ENCODE peak calls at places on chromosome 17, in six cellular contexts. E is NCI-H1436; D is T-helper 17 cell; S is midbrain; C is stimulated activated CD8-positive, alpha-beta memory T cell treated with anti-CD3 and anti-CD28 coated beads, Interleukin-4, amount 100 ng/mL, for 24 hours; J is fibroblast of lung. Z is an unnamed sample.

GRCh38 chr17:79777166-79777843 is 643 bp upstream of the CBX2 start:
- DNase-seq in S (peak; percentile 59), E (peak; percentile 81), C (no peak), J (peak; percentile 67), D (no peak), Z (peak; percentile 68)

GRCh38 chr17:79803997-79804855 is 7.3 kb upstream of the CBX8 start:
- DNase-seq in C (peak; percentile 58), E (no peak), D (no peak), S (no peak), J (peak; percentile 29), Z (peak; percentile 47)

GRCh38 chr17:12983986-12984932 is 33.6 kb downstream of the ELAC2 start:
- DNase-seq in J (peak; percentile 97), S (no peak), D (no peak), E (no peak), C (no peak), Z (peak; percentile 94)

GRCh38 chr17:77831497-77832179 is 126.9 kb upstream of the TNRC6C start:
- DNase-seq in J (peak; percentile 34), C (no peak), D (no peak), E (no peak), S (no peak), Z (peak; percentile 36)

GRCh38 chr17:82274134-82275020 is 877 bp upstream of the CSNK1D start:
- DNase-seq in E (no peak), S (no peak), C (no peak), D (no peak), J (no peak), Z (no peak)

GRCh38 chr17:9363440-9364350 is 211.9 kb downstream of the STX8 start:
- DNase-seq in E (peak; percentile 40), S (no peak), J (peak; percentile 61), D (no peak), C (no peak), Z (peak; percentile 29)

GRCh38 chr17:47188266-47188665 is 829 bp downstream of the CDC27 start:
- DNase-seq in J (peak; percentile 67), D (no peak), S (no peak), E (no peak), C (no peak), Z (peak; percentile 45)

GRCh38 chr17:63439682-63440081 is 6.4 kb downstream of the CYB561 start:
- DNase-seq in E (no peak), S (no peak), C (no peak), D (no peak), J (peak; percentile 53), Z (peak; percentile 74)

GRCh38 chr17:13597723-13598347 is 3.9 kb downstream of the HS3ST3A1 start:
- DNase-seq in D (no peak), J (peak; percentile 85), E (no peak), C (no peak), S (peak; percentile 46), Z (peak; percentile 64)

GRCh38 chr17:17364338-17364667 is 61.1 kb downstream of the NT5M start:
- DNase-seq in C (no peak), J (no peak), S (no peak), D (no peak), E (no peak), Z (no peak)

GRCh38 chr17:31394544-31394943 is 3.1 kb downstream of the RAB11FIP4 start:
- DNase-seq in D (no peak), J (peak; percentile 79), C (peak; percentile 29), S (peak; percentile 69), E (no peak), Z (peak; percentile 26)

GRCh38 chr17:49687878-49688491 is 10.1 kb upstream of the SPOP start:
- DNase-seq in S (no peak), C (no peak), E (no peak), J (peak; percentile 26), D (no peak), Z (peak; percentile 11)

GRCh38 chr17:38451840-38452529 is 23.7 kb downstream of the ARHGAP23 start:
- DNase-seq in C (no peak), S (peak; percentile 22), E (no peak), J (peak; percentile 82), D (no peak), Z (peak; percentile 60)

GRCh38 chr17:6233856-6234255 is 163.7 kb downstream of the WSCD1 start:
- DNase-seq in E (no peak), D (no peak), C (no peak), S (no peak), J (no peak), Z (no peak)

GRCh38 chr17:80260791-80261158 is at the start of gene RNF213:
- DNase-seq in J (peak; percentile 19), C (no peak), D (peak; percentile 66), S (peak; percentile 54), E (peak; percentile 61), Z (peak; percentile 43)